ENCODE peak calls at places on chromosomes 7 and 10, in ten cellular contexts. E is fibroblast of pulmonary artery; D is cardiac fibroblast; B is lower lobe of right lung; G is substantia nigra; S is CMK; V is NCI-H1436; M is iris pigment epithelial cell; Z is naive thymus-derived CD4-positive, alpha-beta T cell; F is adipocyte. A is an unnamed sample.

GRCh38 chr10:109853922-109854321 is 69.4 kb downstream of the XPNPEP1 start:
- DNase-seq in E (no peak), D (no peak), B (no peak), G (no peak), S (no peak), V (no peak), M (no peak), Z (no peak), F (no peak), A (no peak)

GRCh38 chr7:101901661-101902491 is 84.5 kb downstream of the CUX1 start:
- DNase-seq in E (peak; percentile 33), D (peak; percentile 38), B (no peak), G (no peak), S (no peak), V (no peak), M (peak; percentile 42), Z (no peak), F (no peak), A (peak; percentile 54)

GRCh38 chr10:108899686-108900085 is 1023.6 kb downstream of the XPNPEP1 start:
- DNase-seq in E (no peak), D (no peak), B (no peak), G (no peak), S (no peak), V (no peak), M (no peak), Z (no peak), F (no peak), A (peak; percentile 9)

GRCh38 chr10:78259394-78259793 is 225.7 kb downstream of the RPS24 start:
- DNase-seq in E (no peak), D (no peak), B (peak; percentile 53), G (no peak), S (no peak), V (no peak), M (no peak), Z (no peak), F (no peak), A (no peak)

GRCh38 chr10:88370713-88371112 is 212.4 kb downstream of the RNLS start:
- DNase-seq in E (no peak), D (no peak), B (no peak), G (no peak), S (no peak), V (no peak), M (no peak), Z (no peak), F (no peak), A (no peak)

GRCh38 chr7:93142127-93142526 is 6.1 kb downstream of the SAMD9L start:
- DNase-seq in E (peak; percentile 16), D (no peak), B (no peak), G (no peak), S (no peak), V (no peak), M (peak; percentile 27), Z (no peak), F (peak; percentile 9), A (no peak)

GRCh38 chr7:123714296-123715080 is 34.3 kb downstream of the WASL start:
- DNase-seq in E (peak; percentile 28), D (no peak), B (no peak), G (no peak), S (no peak), V (no peak), M (peak; percentile 49), Z (no peak), F (no peak), A (no peak)

GRCh38 chr10:22344781-22345300 is 455 bp upstream of the SPAG6 start:
- DNase-seq in E (no peak), D (no peak), B (no peak), G (no peak), S (no peak), V (no peak), M (no peak), Z (no peak), F (no peak), A (no peak)

GRCh38 chr7:44678468-44679179 is 70.0 kb upstream of the ZMIZ2 start:
- DNase-seq in E (peak; percentile 90), D (peak; percentile 84), B (no peak), G (no peak), S (no peak), V (no peak), M (peak; percentile 93), Z (no peak), F (peak; percentile 82), A (no peak)

A was measured in A673.